ENCODE peak calls at places on chromosomes 3 and 15, in seven cellular contexts. H is naive B cell, N is HCEC 1CT, Z is KG1, S is endothelial cell, A is ELF-1, O is NCI-H2171. Y is an unnamed sample.

GRCh38 chr15:81106560-81106959 is 27.5 kb upstream of the CFAP161 start:
- DNase-seq in H (peak), N (peak), Z (peak), S (peak), A (peak), O (peak), Y (peak)

GRCh38 chr3:51353131-51353530 is 32.0 kb upstream of the MANF start:
- DNase-seq in H (no peak), N (no peak), Z (no peak), S (no peak), A (no peak), O (no peak), Y (no peak)

GRCh38 chr3:156149781-156150375 is 29.5 kb downstream of the KCNAB1 start:
- DNase-seq in H (no peak), N (no peak), Z (no peak), S (no peak), A (no peak), O (no peak), Y (no peak)

GRCh38 chr3:11423868-11424267 is 151.7 kb downstream of the ATG7 start:
- DNase-seq in H (no peak), N (no peak), Z (no peak), S (no peak), A (no peak), O (no peak), Y (no peak)

GRCh38 chr15:45454825-45455224 is 67.7 kb downstream of the SLC30A4 start:
- DNase-seq in H (peak), N (peak), Z (peak), S (no peak), A (no peak), O (no peak), Y (no peak)

GRCh38 chr3:194296448-194296831 is 54.7 kb downstream of the CPN2 start:
- DNase-seq in H (no peak), N (peak), Z (no peak), S (no peak), A (peak), O (no peak), Y (no peak)

GRCh38 chr3:72482589-72483249 is 365.5 kb downstream of the SHQ1 start:
- DNase-seq in H (no peak), N (peak), Z (no peak), S (no peak), A (peak), O (no peak), Y (no peak)

GRCh38 chr15:70008697-70009285 is 88.9 kb downstream of the TLE3 start:
- DNase-seq in H (no peak), N (no peak), Z (no peak), S (no peak), A (peak), O (no peak), Y (no peak)

GRCh38 chr15:95770191-95770590 is 560.3 kb upstream of the NR2F2 start:
- DNase-seq in H (no peak), N (peak), Z (no peak), S (no peak), A (no peak), O (no peak), Y (no peak)

GRCh38 chr3:25911525-25912295 is 121.8 kb downstream of the OXSM start:
- DNase-seq in H (no peak), N (no peak), Z (no peak), S (no peak), A (no peak), O (no peak), Y (no peak)

GRCh38 chr15:70632079-70632850 is 131.1 kb downstream of the UACA start:
- DNase-seq in H (no peak), N (peak), Z (no peak), S (no peak), A (no peak), O (no peak), Y (no peak)

GRCh38 chr3:196969660-196970546 is 1.3 kb upstream of the PIGZ start:
- DNase-seq in H (peak), N (peak), Z (no peak), S (peak), A (peak), O (peak), Y (no peak)

GRCh38 chr3:135392151-135392550 is 573.4 kb upstream of the PPP2R3A start:
- DNase-seq in H (no peak), N (no peak), Z (no peak), S (no peak), A (no peak), O (no peak), Y (no peak)

GRCh38 chr15:81304226-81304625 is 19.7 kb downstream of the STARD5 start:
- DNase-seq in H (peak), N (no peak), Z (no peak), S (no peak), A (peak), O (no peak), Y (no peak)

GRCh38 chr3:54900954-54901591 is 26.8 kb downstream of the LRTM1 start:
- DNase-seq in H (no peak), N (no peak), Z (no peak), S (no peak), A (no peak), O (no peak), Y (no peak)

GRCh38 chr15:58212909-58213526 is 74.8 kb downstream of the AQP9 start:
- DNase-seq in H (no peak), N (peak), Z (no peak), S (peak), A (no peak), O (peak), Y (no peak)

GRCh38 chr3:51932471-51933370 is 9.0 kb downstream of the RRP9 start:
- DNase-seq in H (no peak), N (no peak), Z (no peak), S (no peak), A (no peak), O (no peak), Y (no peak)

GRCh38 chr3:17420668-17421067 is 321.8 kb downstream of the TBC1D5 start:
- DNase-seq in H (no peak), N (peak), Z (no peak), S (no peak), A (no peak), O (no peak), Y (no peak)

GRCh38 chr3:64889991-64890390 is 202.2 kb upstream of the ADAMTS9 start:
- DNase-seq in H (no peak), N (no peak), Z (no peak), S (peak), A (no peak), O (no peak), Y (no peak)

GRCh38 chr3:49806838-49807237 is 3.8 kb downstream of the INKA1 start:
- DNase-seq in H (no peak), N (no peak), Z (peak), S (no peak), A (no peak), O (no peak), Y (no peak)

GRCh38 chr3:15313461-15313860 is 18.9 kb downstream of the SH3BP5 start:
- DNase-seq in H (no peak), N (no peak), Z (no peak), S (no peak), A (no peak), O (no peak), Y (no peak)

GRCh38 chr3:127426444-127427168 is 138.8 kb upstream of the PRR20G start:
- DNase-seq in H (no peak), N (no peak), Z (no peak), S (no peak), A (no peak), O (no peak), Y (no peak)

GRCh38 chr15:62777657-62778056 is 264.9 kb upstream of the TPM1 start:
- DNase-seq in H (no peak), N (no peak), Z (no peak), S (no peak), A (no peak), O (no peak), Y (no peak)

GRCh38 chr3:195165790-195166189 is 105.2 kb downstream of the XXYLT1 start:
- DNase-seq in H (no peak), N (no peak), Z (no peak), S (no peak), A (no peak), O (no peak), Y (no peak)

GRCh38 chr3:107992976-107993684 is 97.7 kb downstream of the CD47 start:
- DNase-seq in H (no peak), N (peak), Z (no peak), S (no peak), A (peak), O (no peak), Y (no peak)

GRCh38 chr15:41961803-41962202 is 10.6 kb downstream of the EHD4 start:
- DNase-seq in H (no peak), N (no peak), Z (no peak), S (no peak), A (no peak), O (no peak), Y (no peak)

GRCh38 chr15:60003243-60004018 is 680 bp upstream of the FOXB1 start:
- DNase-seq in H (no peak), N (no peak), Z (no peak), S (no peak), A (no peak), O (no peak), Y (no peak)

GRCh38 chr3:11604139-11604895 is 39.4 kb downstream of the VGLL4 start:
- DNase-seq in H (no peak), N (peak), Z (no peak), S (no peak), A (no peak), O (no peak), Y (no peak)

GRCh38 chr3:178420033-178420432 is 116.2 kb upstream of the KCNMB2 start:
- DNase-seq in H (no peak), N (peak), Z (no peak), S (no peak), A (no peak), O (no peak), Y (peak)

GRCh38 chr3:58047806-58048205 is 39.6 kb downstream of the FLNB start:
- DNase-seq in H (no peak), N (peak), Z (no peak), S (no peak), A (no peak), O (no peak), Y (no peak)

GRCh38 chr15:42528970-42529369 is 19.6 kb downstream of the LRRC57 start:
- DNase-seq in H (no peak), N (peak), Z (no peak), S (no peak), A (no peak), O (no peak), Y (no peak)

GRCh38 chr3:87997298-87997697 is 61.5 kb downstream of the CGGBP1 start:
- DNase-seq in H (no peak), N (peak), Z (peak), S (no peak), A (no peak), O (no peak), Y (no peak)

GRCh38 chr3:179250803-179251476 is at the start of gene KCNMB3:
- DNase-seq in H (no peak), N (no peak), Z (no peak), S (no peak), A (no peak), O (no peak), Y (no peak)

GRCh38 chr3:178350763-178351162 is 185.5 kb upstream of the KCNMB2 start:
- DNase-seq in H (no peak), N (peak), Z (no peak), S (no peak), A (no peak), O (no peak), Y (no peak)

GRCh38 chr3:120432105-120432860 is 18.5 kb downstream of the FSTL1 start:
- DNase-seq in H (no peak), N (no peak), Z (no peak), S (no peak), A (peak), O (no peak), Y (no peak)

GRCh38 chr3:141835557-141836224 is 40.8 kb upstream of the ATP1B3 start:
- DNase-seq in H (no peak), N (no peak), Z (no peak), S (no peak), A (no peak), O (no peak), Y (no peak)

GRCh38 chr15:87764461-87765236 is 491.9 kb downstream of the NTRK3 start:
- DNase-seq in H (no peak), N (no peak), Z (peak), S (no peak), A (peak), O (no peak), Y (no peak)